ENCODE peak calls at places on chromosomes 11 and 22, in four cellular contexts. J, E, T and A are unnamed samples.

GRCh38 chr22:36377022-36377631 is 10.6 kb downstream of the MYH9 start:
- DNase-seq in E (no peak), T (no peak), J (no peak), A (no peak)

GRCh38 chr11:66510990-66511339 is 530 bp downstream of the BBS1 start:
- DNase-seq in J (no peak), E (no peak), T (no peak), A (no peak)

GRCh38 chr11:20253796-20254195 is 93.5 kb upstream of the DBX1 start:
- DNase-seq in J (no peak), E (no peak), T (no peak), A (no peak)

GRCh38 chr11:121328213-121328966 is 35.8 kb downstream of the SC5D start:
- DNase-seq in E (no peak), T (no peak), J (no peak), A (no peak)

GRCh38 chr11:26550022-26550421 is 22.0 kb downstream of the MUC15 start:
- DNase-seq in J (no peak), T (no peak), E (no peak), A (no peak)

GRCh38 chr11:10498022-10498400 is 42.9 kb downstream of the AMPD3 start:
- DNase-seq in E (no peak), J (no peak), T (no peak), A (no peak)

GRCh38 chr11:104812416-104812815 is 85.8 kb downstream of the CASP12 start:
- DNase-seq in J (no peak), T (no peak), E (no peak), A (no peak)

GRCh38 chr11:62182147-62182869 is 7.7 kb upstream of the SCGB1D1 start:
- DNase-seq in E (no peak), T (no peak), J (no peak), A (no peak)

GRCh38 chr11:92829121-92829520 is 140.3 kb upstream of the MTNR1B start:
- DNase-seq in J (no peak), E (no peak), T (no peak), A (no peak)

GRCh38 chr11:587978-588380 is 11.7 kb downstream of the PHRF1 start:
- DNase-seq in E (peak; percentile 73), T (peak; percentile 58), J (no peak), A (peak; percentile 38)

GRCh38 chr11:128324051-128324481 is 263.3 kb downstream of the ETS1 start:
- DNase-seq in T (no peak), E (no peak), J (no peak), A (no peak)

GRCh38 chr22:17627961-17628303 is 617 bp downstream of the ATP6V1E1 start:
- DNase-seq in J (peak; percentile 33), T (no peak), E (no peak), A (no peak)

GRCh38 chr11:109075976-109076375 is 346.0 kb upstream of the C11orf87 start:
- DNase-seq in T (no peak), E (peak; percentile 23), J (no peak), A (no peak)

GRCh38 chr11:134226806-134227325 is 2.4 kb downstream of the VPS26B start:
- DNase-seq in E (no peak), T (peak; percentile 3), J (no peak), A (no peak)

GRCh38 chr11:48093795-48094642 is 113.7 kb downstream of the PTPRJ start:
- DNase-seq in J (no peak), T (peak; percentile 78), E (peak; percentile 23), A (no peak)

GRCh38 chr11:12354750-12355545 is 22.4 kb upstream of the PARVA start:
- DNase-seq in J (no peak), T (no peak), E (no peak), A (no peak)

GRCh38 chr11:110093407-110094297 is 460 bp downstream of the ZC3H12C start:
- DNase-seq in E (peak; percentile 72), J (peak; percentile 78), T (peak; percentile 51), A (no peak)

GRCh38 chr11:125154380-125155099 is 10.0 kb upstream of the PKNOX2 start:
- DNase-seq in J (no peak), E (no peak), T (no peak), A (no peak)

GRCh38 chr11:79047980-79048379 is 392.9 kb downstream of the TENM4 start:
- DNase-seq in J (no peak), T (no peak), E (no peak), A (no peak)

GRCh38 chr11:120295110-120295509 is 30.0 kb upstream of the TLCD5 start:
- DNase-seq in E (peak; percentile 36), T (no peak), J (no peak), A (no peak)

GRCh38 chr22:22349455-22349836 is 104.9 kb downstream of the VPREB1 start:
- DNase-seq in T (no peak), J (no peak), E (no peak), A (no peak)

GRCh38 chr11:94212898-94213297 is 84.3 kb downstream of the PANX1 start:
- DNase-seq in J (no peak), T (no peak), E (no peak), A (no peak)

GRCh38 chr11:16859651-16860050 is 121.2 kb downstream of the C11orf58 start:
- DNase-seq in J (no peak), T (no peak), E (no peak), A (no peak)

GRCh38 chr11:27863637-27864036 is 163.4 kb upstream of the BDNF start:
- DNase-seq in E (no peak), T (no peak), J (no peak), A (no peak)

GRCh38 chr22:24407278-24407665 is 20.1 kb upstream of the ADORA2A start:
- DNase-seq in J (no peak), T (no peak), E (no peak), A (no peak)

GRCh38 chr11:12198261-12198925 is 88.0 kb downstream of the MICAL2 start:
- DNase-seq in E (no peak), T (no peak), J (no peak), A (no peak)

GRCh38 chr22:40076702-40077645 is 82.2 kb downstream of the FAM83F start:
- DNase-seq in E (no peak), J (no peak), T (peak; percentile 43), A (no peak)

GRCh38 chr22:38652858-38653257 is 3.3 kb downstream of the FAM227A start:
- DNase-seq in T (no peak), E (no peak), J (no peak), A (no peak)

GRCh38 chr11:72524711-72525110 is 90.4 kb upstream of the CLPB start:
- DNase-seq in T (peak; percentile 27), J (no peak), E (peak; percentile 31), A (no peak)

GRCh38 chr22:31526275-31526674 is 29.9 kb downstream of the SFI1 start:
- DNase-seq in T (no peak), J (no peak), E (no peak), A (no peak)

GRCh38 chr11:84780689-84781293 is 846.4 kb downstream of the DLG2 start:
- DNase-seq in T (peak; percentile 15), J (no peak), E (peak; percentile 21), A (no peak)

GRCh38 chr22:49290711-49291110 is 537.0 kb downstream of the BRD1 start:
- DNase-seq in E (no peak), J (no peak), T (no peak), A (no peak)

GRCh38 chr11:123519055-123519796 is 89.2 kb downstream of the GRAMD1B start:
- DNase-seq in T (peak; percentile 27), E (peak; percentile 30), J (peak; percentile 44), A (no peak)

GRCh38 chr22:37557321-37558001 is 2.8 kb upstream of the CDC42EP1 start:
- DNase-seq in T (no peak), E (no peak), J (no peak), A (no peak)

GRCh38 chr11:46686886-46687810 is 13.3 kb downstream of the ARHGAP1 start:
- DNase-seq in E (peak; percentile 86), T (peak; percentile 91), J (no peak), A (no peak)

GRCh38 chr11:121444508-121444907 is 7.6 kb upstream of the SORL1 start:
- DNase-seq in E (no peak), J (no peak), T (no peak), A (no peak)

GRCh38 chr11:132864811-132865576 is 667.3 kb downstream of the OPCML start:
- DNase-seq in T (no peak), E (no peak), J (no peak), A (no peak)
- TF ChIP-seq CTCF in T (no peak), E (no peak), J (no peak), A (no peak)

GRCh38 chr11:2927851-2928604 is 1.2 kb downstream of the PHLDA2 start:
- DNase-seq in E (peak; percentile 29), T (peak; percentile 28), J (no peak), A (no peak)
- H3K4me3 ChIP-seq in E (peak overlapping the region; percentile 71), T (peak overlapping the region; percentile 92), J (peak overlapping the region; percentile 35), A (peak overlapping the region; percentile 67)

DNA sequence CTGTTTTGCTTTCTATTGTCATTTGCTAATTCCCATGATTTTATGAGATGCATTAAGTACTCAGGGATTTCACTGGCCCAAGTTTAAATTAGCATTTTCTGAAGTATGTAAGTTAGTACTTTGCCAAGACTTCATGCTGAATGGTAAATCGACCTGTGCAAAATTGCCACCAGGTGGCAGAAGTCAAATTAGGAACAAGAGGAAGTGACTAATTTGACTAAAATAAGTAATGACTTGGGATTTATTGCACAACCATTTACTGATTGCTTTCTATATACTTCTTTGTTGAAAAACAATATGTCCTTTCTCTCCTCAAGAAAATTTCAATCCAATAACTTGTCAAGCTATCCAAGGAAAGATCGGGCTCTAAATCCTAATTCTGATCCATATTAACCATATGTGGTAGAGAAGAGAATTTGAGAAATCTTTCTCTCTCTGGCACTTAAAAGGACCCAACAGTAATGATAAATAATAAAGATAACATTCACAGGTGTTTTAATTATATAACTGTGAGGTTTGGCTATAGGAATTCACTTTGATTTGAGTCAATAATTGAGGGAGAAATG is 253.7 kb upstream of the CHORDC1 start:
- DNase-seq in E (peak; percentile 21), J (no peak), T (peak; percentile 0), A (peak; percentile 28)
- TF ChIP-seq CTCF in E (no peak), J (no peak), T (peak; percentile 10), A (peak; percentile 52)

GRCh38 chr11:68413591-68413999 is 47.0 kb upstream of the PPP6R3 start:
- DNase-seq in E (no peak), T (no peak), J (peak; percentile 13), A (no peak)

GRCh38 chr11:68411501-68411991 is 49.0 kb upstream of the PPP6R3 start:
- DNase-seq in T (no peak), J (no peak), E (no peak), A (no peak)

GRCh38 chr11:68414457-68415221 is 45.9 kb upstream of the PPP6R3 start:
- DNase-seq in J (peak; percentile 14), E (no peak), T (no peak), A (no peak)

GRCh38 chr11:68409748-68410344 is 50.7 kb upstream of the PPP6R3 start:
- DNase-seq in E (no peak), T (no peak), J (peak; percentile 18), A (no peak)

DNA sequence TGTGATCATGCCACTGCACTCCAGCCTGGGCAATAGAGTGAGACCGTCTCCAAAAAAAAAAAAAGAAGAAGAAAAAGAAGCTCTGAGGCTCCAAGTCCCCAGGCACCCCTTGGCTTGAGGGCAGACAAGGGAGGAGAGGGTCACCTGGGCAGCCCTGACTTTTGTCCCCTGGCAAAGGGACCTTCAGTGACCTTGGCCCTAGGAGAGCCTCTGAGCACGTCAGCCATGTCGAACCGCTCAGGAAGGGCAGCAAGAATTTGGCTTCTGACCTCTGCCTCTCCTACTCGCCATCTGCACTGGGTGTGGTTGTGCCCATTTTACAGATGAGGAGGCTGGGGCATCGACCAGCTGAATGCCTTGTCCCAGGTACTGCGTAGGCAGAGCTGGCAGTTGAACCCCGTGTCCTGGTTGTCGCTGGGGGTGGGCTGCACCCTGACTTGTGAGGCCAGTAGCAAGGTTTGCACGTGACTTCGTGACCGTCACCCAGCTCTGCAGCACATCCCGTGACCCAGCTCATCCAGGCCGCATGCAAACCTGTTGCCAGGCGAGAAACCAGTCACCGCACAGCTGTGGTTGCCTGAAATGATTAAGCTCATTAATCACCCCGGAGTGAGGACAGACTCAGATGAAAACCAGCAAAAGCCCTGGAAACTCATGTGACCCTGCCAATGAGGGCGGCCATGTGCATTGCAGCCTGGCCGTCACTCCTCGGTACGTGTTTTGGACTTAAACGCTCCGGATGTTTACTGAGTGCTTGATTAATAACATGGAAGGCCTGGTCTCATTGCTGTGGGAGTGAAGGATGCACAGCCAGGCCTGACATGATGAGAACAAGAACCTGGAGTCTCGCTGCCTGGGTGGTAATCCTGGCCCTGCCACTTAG is 47.7 kb upstream of the PPP6R3 start:
- DNase-seq in E (peak; percentile 45), T (peak; percentile 11), J (no peak), A (peak; percentile 28)
- H3K4me3 ChIP-seq in E (no peak overlapping the region), T (no peak overlapping the region), J (no peak overlapping the region), A (no peak overlapping the region)